ENCODE peak calls at places on chromosomes 13 and 19, in four cellular contexts. Y, N, E and F are unnamed samples.

GRCh38 chr13:21014666-21015170 is 46.7 kb downstream of the LATS2 start:
- DNase-seq in Y (no peak), N (peak), E (no peak), F (no peak)

GRCh38 chr19:1854032-1854541 is 5.8 kb upstream of the REXO1 start:
- DNase-seq in N (peak), E (no peak), Y (no peak), F (peak)

GRCh38 chr19:49160450-49161189 is 3.0 kb downstream of the TRPM4 start:
- DNase-seq in Y (no peak), E (no peak), N (no peak), F (no peak)

GRCh38 chr13:39105110-39105509 is 66.9 kb downstream of the NHLRC3 start:
- DNase-seq in E (no peak), Y (no peak), N (no peak), F (no peak)

GRCh38 chr13:42633495-42633894 is 59.5 kb downstream of the TNFSF11 start:
- DNase-seq in E (no peak), N (no peak), Y (no peak), F (no peak)

GRCh38 chr13:78032132-78032531 is 113.5 kb upstream of the EDNRB start:
- DNase-seq in E (no peak), Y (no peak), N (no peak), F (no peak)

GRCh38 chr19:15673176-15673654 is 328 bp downstream of the CYP4F12 start:
- DNase-seq in N (no peak), Y (no peak), E (no peak), F (no peak)

GRCh38 chr13:105007166-105007808 is 1528.2 kb downstream of the EFNB2 start:
- DNase-seq in N (no peak), Y (no peak), E (no peak), F (peak)

GRCh38 chr13:45451282-45451681 is 13.5 kb upstream of the COG3 start:
- DNase-seq in E (no peak), N (no peak), Y (no peak), F (no peak)

GRCh38 chr19:38073806-38074685 is 150.0 kb downstream of the DPF1 start:
- DNase-seq in N (no peak), E (no peak), Y (no peak), F (peak)

GRCh38 chr13:84433024-84433423 is 550.8 kb upstream of the SLITRK1 start:
- DNase-seq in E (no peak), N (no peak), Y (no peak), F (no peak)

GRCh38 chr13:66462187-66462586 is 767.9 kb downstream of the PCDH9 start:
- DNase-seq in E (no peak), N (no peak), Y (no peak), F (no peak)

GRCh38 chr13:96020155-96020575 is 33.0 kb downstream of the UGGT2 start:
- DNase-seq in E (no peak), N (no peak), Y (no peak), F (peak)

GRCh38 chr19:5765220-5765619 is 19.3 kb downstream of the PRR22 start:
- DNase-seq in E (no peak), Y (no peak), N (no peak), F (no peak)

GRCh38 chr13:24270639-24271131 is 38.7 kb upstream of the C1QTNF9 start:
- DNase-seq in E (no peak), Y (no peak), N (peak), F (no peak)

DNA sequence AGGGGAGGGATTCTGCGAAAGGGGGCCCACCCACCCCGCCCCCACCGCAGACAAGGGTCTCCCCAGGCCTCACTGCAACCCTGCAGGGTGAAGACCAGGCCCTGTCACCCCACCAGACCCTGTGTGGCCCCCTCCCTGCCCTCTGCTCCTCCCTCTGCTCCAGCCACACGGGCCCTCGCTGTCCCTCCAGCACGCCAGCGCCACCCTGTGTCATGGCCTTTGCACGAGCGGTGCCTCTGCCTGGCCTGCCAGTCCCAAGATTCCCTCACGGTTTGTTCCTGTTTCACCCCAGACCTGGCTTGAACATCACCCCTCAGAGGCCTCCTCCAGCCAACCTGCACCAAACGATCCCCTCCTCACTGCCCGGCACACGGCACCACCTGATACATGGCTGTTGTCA is 27.3 kb downstream of the PIP5K1C start:
- DNase-seq in E (no peak), Y (no peak), N (no peak), F (no peak)
- TF ChIP-seq CTCF in E (no peak), Y (no peak), N (no peak), F (no peak)

GRCh38 chr19:8363803-8364771 is at the start of gene ANGPTL4:
- DNase-seq in E (peak), Y (peak), N (peak), F (peak)
- TF ChIP-seq CTCF in E (peak), Y (peak), N (no peak), F (no peak)

GRCh38 chr13:102825921-102826706 is 19.7 kb upstream of the ERCC5 start:
- DNase-seq in N (no peak), E (no peak), Y (no peak), F (no peak)
- TF ChIP-seq CTCF in N (no peak), E (no peak), Y (no peak), F (no peak)

GRCh38 chr19:50328257-50329145 is 676 bp downstream of the KCNC3 start:
- DNase-seq in Y (no peak), E (no peak), N (no peak), F (no peak)
- TF ChIP-seq CTCF in Y (peak), E (no peak), N (no peak), F (no peak)